ENCODE peak calls at places on chromosome 3, in nine cellular contexts. T is cardiac fibroblast, M is pancreas, Y is AG04449, D is mucosa of descending colon, U is HL-60, W is HFF-Myc, J is adrenal gland, F is endothelial cell of umbilical vein. C is an unnamed sample.

GRCh38 chr3:149339931-149340309 is 6.5 kb upstream of the TM4SF18 start:
- DNase-seq in T (peak), D (no peak), W (peak), M (peak), F (peak), Y (peak), U (no peak), J (peak), C (peak)

GRCh38 chr3:42732196-42732828 is 29.7 kb upstream of the HHATL start:
- DNase-seq in Y (no peak), T (no peak), U (no peak), W (no peak), M (no peak), J (peak), F (no peak), D (no peak), C (no peak)

GRCh38 chr3:117495620-117496019 is 786.0 kb downstream of the TUSC7 start:
- DNase-seq in W (no peak), U (no peak), T (no peak), M (no peak), F (no peak), J (no peak), Y (peak), D (no peak), C (no peak)

GRCh38 chr3:140399853-140400252 is 278.0 kb upstream of the TRIM42 start:
- DNase-seq in D (no peak), F (no peak), W (no peak), J (no peak), U (no peak), M (no peak), Y (no peak), T (no peak), C (peak)

GRCh38 chr3:168249539-168250414 is 154.1 kb upstream of the GOLIM4 start:
- DNase-seq in U (peak), T (peak), M (peak), D (peak), J (peak), W (peak), F (peak), Y (peak), C (peak)

GRCh38 chr3:40292637-40293036 is 16.9 kb upstream of the EIF1B start:
- DNase-seq in W (no peak), T (no peak), M (no peak), Y (no peak), D (no peak), J (no peak), U (no peak), F (no peak), C (peak)

GRCh38 chr3:34008836-34009479 is 210.5 kb downstream of the PDCD6IP start:
- DNase-seq in T (no peak), M (no peak), Y (no peak), J (no peak), U (no peak), W (no peak), D (no peak), F (no peak), C (no peak)

GRCh38 chr3:21435871-21436270 is 315.1 kb downstream of the ZNF385D start:
- DNase-seq in U (no peak), M (peak), F (peak), D (no peak), J (no peak), W (peak), T (peak), Y (peak), C (peak)

GRCh38 chr3:131543714-131544113 is 40.9 kb upstream of the MRPL3 start:
- DNase-seq in W (peak), F (peak), U (no peak), M (peak), T (peak), D (peak), J (peak), Y (peak), C (peak)

GRCh38 chr3:191356586-191357439 is 26.5 kb upstream of the UTS2B start:
- DNase-seq in F (peak), D (no peak), J (no peak), M (no peak), U (no peak), W (no peak), Y (peak), T (peak), C (peak)

GRCh38 chr3:169966951-169967915 is 626 bp downstream of the SEC62 start:
- DNase-seq in M (no peak), D (peak), T (peak), W (peak), J (peak), U (peak), F (peak), Y (no peak), C (peak)

GRCh38 chr3:68764554-68764953 is 167.8 kb downstream of the TAFA4 start:
- DNase-seq in T (no peak), F (no peak), U (no peak), W (no peak), Y (no peak), J (no peak), M (no peak), D (no peak), C (no peak)

GRCh38 chr3:143361589-143361988 is 242.0 kb downstream of the CHST2 start:
- DNase-seq in M (no peak), W (no peak), F (no peak), Y (no peak), J (no peak), U (no peak), T (no peak), D (no peak), C (no peak)

GRCh38 chr3:98777801-98778220 is 14.7 kb downstream of the ST3GAL6 start:
- DNase-seq in J (no peak), M (no peak), T (peak), Y (peak), F (peak), W (peak), U (no peak), D (no peak), C (peak)

GRCh38 chr3:187979543-187979942 is 174.4 kb upstream of the LPP start:
- DNase-seq in W (no peak), F (no peak), D (no peak), Y (no peak), U (peak), M (no peak), T (no peak), J (no peak), C (no peak)

GRCh38 chr3:171994646-171995441 is 44.5 kb upstream of the FNDC3B start:
- DNase-seq in U (no peak), W (peak), J (no peak), F (no peak), Y (peak), D (no peak), M (no peak), T (peak), C (peak)

GRCh38 chr3:133089906-133090305 is 51.7 kb downstream of the TMEM108 start:
- DNase-seq in U (no peak), D (no peak), J (no peak), Y (no peak), W (no peak), M (no peak), F (no peak), T (no peak), C (no peak)

GRCh38 chr3:72034956-72035355 is 250.0 kb upstream of the PROK2 start:
- DNase-seq in W (no peak), F (no peak), M (no peak), U (no peak), J (no peak), T (no peak), D (no peak), Y (no peak), C (no peak)

GRCh38 chr3:114179575-114179974 is 723 bp upstream of the DRD3 start:
- DNase-seq in J (peak), T (peak), M (no peak), F (peak), D (no peak), W (peak), U (peak), Y (no peak), C (peak)

GRCh38 chr3:161217496-161217895 is 3.6 kb upstream of the NMD3 start:
- DNase-seq in F (no peak), T (no peak), U (no peak), J (no peak), D (no peak), Y (no peak), M (no peak), W (no peak), C (no peak)

GRCh38 chr3:49121244-49121671 is 635 bp upstream of the USP19 start:
- DNase-seq in T (no peak), Y (no peak), J (no peak), M (no peak), W (no peak), U (no peak), F (no peak), D (no peak), C (no peak)

GRCh38 chr3:106255870-106256248 is 387.0 kb upstream of the CBLB start:
- DNase-seq in J (no peak), F (no peak), W (no peak), D (no peak), T (no peak), U (no peak), Y (no peak), M (no peak), C (no peak)

GRCh38 chr3:13263770-13264467 is 156.2 kb downstream of the NUP210 start:
- DNase-seq in D (no peak), T (no peak), W (no peak), Y (no peak), F (no peak), M (no peak), J (peak), U (no peak), C (no peak)

GRCh38 chr3:71987089-71987735 is 202.3 kb upstream of the PROK2 start:
- DNase-seq in D (peak), Y (no peak), T (peak), J (no peak), F (peak), U (no peak), M (no peak), W (no peak), C (no peak)

GRCh38 chr3:122984650-122985049 is 42.9 kb downstream of the SEMA5B start:
- DNase-seq in D (no peak), T (no peak), Y (no peak), M (no peak), F (no peak), U (no peak), W (no peak), J (no peak), C (no peak)

GRCh38 chr3:127547761-127548605 is 42.5 kb downstream of the TPRA1 start:
- DNase-seq in F (peak), T (peak), D (peak), J (peak), W (no peak), U (peak), M (peak), Y (no peak), C (peak)

GRCh38 chr3:12175137-12175593 is 16.5 kb upstream of the TIMP4 start:
- DNase-seq in W (no peak), U (no peak), Y (no peak), F (no peak), J (no peak), M (no peak), D (no peak), T (peak), C (peak)

GRCh38 chr3:9862391-9863235 is 17.4 kb downstream of the CIDEC start:
- DNase-seq in Y (no peak), F (peak), M (peak), W (no peak), U (no peak), T (peak), J (peak), D (peak), C (no peak)

GRCh38 chr3:37768107-37768809 is 93.4 kb upstream of the CTDSPL start:
- DNase-seq in U (no peak), Y (no peak), F (peak), M (peak), T (peak), W (peak), D (peak), J (no peak), C (peak)

GRCh38 chr3:13110678-13111116 is 37.5 kb upstream of the IQSEC1 start:
- DNase-seq in M (no peak), U (no peak), D (peak), T (no peak), W (no peak), J (no peak), F (no peak), Y (no peak), C (peak)

GRCh38 chr3:48596157-48596556 is 1.0 kb upstream of the COL7A1 start:
- DNase-seq in F (no peak), Y (no peak), J (no peak), W (no peak), T (no peak), D (no peak), U (no peak), M (no peak), C (no peak)

GRCh38 chr3:74624301-74624700 is 9.8 kb upstream of the CNTN3 start:
- DNase-seq in T (peak), J (no peak), U (no peak), M (no peak), F (no peak), D (no peak), Y (no peak), W (no peak), C (peak)

GRCh38 chr3:34876997-34877396 is 762.3 kb upstream of the ARPP21 start:
- DNase-seq in W (no peak), T (no peak), Y (no peak), J (no peak), M (no peak), F (no peak), D (no peak), U (no peak), C (no peak)

GRCh38 chr3:105791919-105792786 is 76.7 kb downstream of the CBLB start:
- DNase-seq in M (peak), Y (peak), F (no peak), T (peak), D (peak), J (peak), U (no peak), W (no peak), C (peak)

GRCh38 chr3:186209810-186210752 is 101.2 kb upstream of the ETV5 start:
- DNase-seq in Y (no peak), J (peak), F (no peak), M (peak), W (peak), T (peak), D (peak), U (peak), C (peak)

GRCh38 chr3:37892917-37893595 is 31.4 kb downstream of the CTDSPL start:
- DNase-seq in D (peak), U (no peak), T (peak), J (peak), W (no peak), F (peak), M (peak), Y (no peak), C (no peak)

GRCh38 chr3:67655364-67656121 is 1.1 kb upstream of the SUCLG2 start:
- DNase-seq in Y (no peak), M (no peak), W (no peak), U (peak), T (no peak), J (peak), F (no peak), D (peak), C (no peak)

GRCh38 chr3:154967090-154967489 is 113.0 kb upstream of the MME start:
- DNase-seq in M (no peak), Y (no peak), J (no peak), T (no peak), F (no peak), U (no peak), D (no peak), W (no peak), C (no peak)

GRCh38 chr3:32850226-32850625 is 32.4 kb downstream of the TRIM71 start:
- DNase-seq in M (no peak), J (no peak), T (peak), F (no peak), Y (no peak), U (no peak), W (no peak), D (no peak), C (no peak)
- H3K4me3 ChIP-seq in M (no peak), J (no peak), T (no peak), F (no peak), Y (no peak), U (no peak), W (no peak), D (no peak), C (no peak)

GRCh38 chr3:124519844-124520243 is 210.4 kb upstream of the UMPS start:
- DNase-seq in D (no peak), T (no peak), F (no peak), W (no peak), Y (no peak), J (no peak), M (no peak), U (no peak), C (no peak)

GRCh38 chr3:124516333-124516732 is 213.9 kb upstream of the UMPS start:
- DNase-seq in T (no peak), J (no peak), Y (no peak), U (no peak), M (no peak), D (no peak), F (no peak), W (no peak), C (no peak)

GRCh38 chr3:124518350-124518749 is 211.9 kb upstream of the UMPS start:
- DNase-seq in T (no peak), Y (no peak), J (no peak), W (no peak), D (no peak), F (no peak), M (no peak), U (no peak), C (no peak)

GRCh38 chr3:124522226-124522625 is 208.0 kb upstream of the UMPS start:
- DNase-seq in F (no peak), J (no peak), M (no peak), Y (no peak), D (no peak), U (no peak), T (no peak), W (no peak), C (peak)

GRCh38 chr3:124520970-124521369 is 209.3 kb upstream of the UMPS start:
- DNase-seq in F (no peak), M (peak), U (no peak), W (no peak), Y (no peak), J (no peak), D (no peak), T (no peak), C (peak)
- H3K4me3 ChIP-seq in F (no peak), M (no peak), U (no peak), W (no peak), Y (no peak), J (no peak), D (no peak), T (no peak), C (no peak)

GRCh38 chr3:4981160-4981687 is 2.0 kb downstream of the BHLHE40 start:
- DNase-seq in D (no peak), T (peak), U (peak), W (no peak), F (peak), M (no peak), Y (no peak), J (no peak), C (peak)
- H3K4me3 ChIP-seq in D (no peak), T (peak), U (peak), W (peak), F (peak), M (peak), Y (peak), J (peak), C (peak)

GRCh38 chr3:51682079-51682478 is 11.0 kb downstream of the TEX264 start:
- DNase-seq in J (peak), D (peak), W (peak), T (peak), F (peak), Y (peak), M (peak), U (peak), C (peak)

GRCh38 chr3:51683566-51683965 is 12.5 kb downstream of the TEX264 start:
- DNase-seq in M (no peak), T (no peak), J (no peak), Y (no peak), W (no peak), D (no peak), U (no peak), F (peak), C (no peak)

GRCh38 chr3:51681453-51681852 is 10.4 kb downstream of the TEX264 start:
- DNase-seq in M (no peak), U (peak), D (peak), F (no peak), Y (no peak), W (no peak), T (peak), J (no peak), C (peak)

GRCh38 chr3:51680663-51681230 is 9.7 kb downstream of the TEX264 start:
- DNase-seq in U (no peak), F (no peak), D (peak), Y (no peak), T (no peak), J (no peak), W (no peak), M (no peak), C (no peak)

DNA sequence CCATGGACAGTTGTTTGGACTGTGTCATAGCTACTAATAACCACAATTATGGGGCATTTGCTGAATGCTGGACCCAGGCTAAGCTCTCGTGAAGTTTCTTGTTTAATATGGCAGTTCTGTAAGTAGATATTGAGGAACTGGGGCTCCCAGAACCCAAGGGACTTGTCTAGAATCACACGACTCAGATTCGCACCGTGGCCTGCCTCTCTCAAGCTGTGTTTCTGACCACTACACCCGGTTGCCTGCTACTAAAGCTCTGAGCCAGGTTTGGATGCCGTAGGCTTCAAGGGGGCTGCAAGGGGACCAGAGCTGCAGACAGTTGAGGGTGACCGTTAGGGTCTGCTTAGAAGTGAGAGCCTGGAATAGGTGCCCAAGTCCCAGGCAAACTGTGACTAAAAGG is 11.5 kb downstream of the TEX264 start:
- DNase-seq in W (no peak), U (no peak), M (no peak), J (no peak), F (no peak), T (no peak), Y (no peak), D (no peak), C (no peak)
- H3K4me3 ChIP-seq in W (no peak), U (no peak), M (no peak), J (no peak), F (no peak), T (no peak), Y (no peak), D (no peak), C (no peak)

GRCh38 chr3:194313642-194314430 is 37.3 kb downstream of the CPN2 start:
- DNase-seq in W (no peak), D (peak), J (peak), T (peak), Y (no peak), F (no peak), U (no peak), M (no peak), C (no peak)

GRCh38 chr3:194314669-194315068 is 36.5 kb downstream of the CPN2 start:
- DNase-seq in T (no peak), J (no peak), M (no peak), W (no peak), D (no peak), U (no peak), Y (no peak), F (no peak), C (no peak)

GRCh38 chr3:194315088-194315964 is 35.8 kb downstream of the CPN2 start:
- DNase-seq in J (peak), Y (no peak), D (peak), W (no peak), M (peak), F (peak), U (peak), T (peak), C (peak)

GRCh38 chr3:194316918-194317317 is 34.2 kb downstream of the CPN2 start:
- DNase-seq in F (no peak), J (no peak), Y (no peak), W (no peak), T (no peak), U (no peak), M (no peak), D (no peak), C (no peak)

GRCh38 chr3:194315965-194316361 is 35.2 kb downstream of the CPN2 start:
- DNase-seq in D (no peak), F (no peak), J (no peak), Y (no peak), W (no peak), U (no peak), M (no peak), T (peak), C (peak)
- H3K4me3 ChIP-seq in D (no peak), F (no peak), J (no peak), Y (peak), W (peak), U (no peak), M (peak), T (no peak), C (peak)

C was measured in epithelial cell of esophagus.